ENCODE peak calls at places on chromosomes 2 and 18, in five cellular contexts. One of them, this sample, is unnamed.

GRCh38 chr2:163157891-163158511 is 319.4 kb upstream of the KCNH7 start:
- DNase-seq in SK-N-SH: no peak
- DNase-seq in K562: no peak
- DNase-seq in HepG2: no peak
- DNase-seq in GM12878: no peak
- DNase-seq in this sample: no peak

GRCh38 chr2:54060000-54060399 is 55.4 kb upstream of the ACYP2 start:
- DNase-seq in HepG2: no peak
- DNase-seq in GM12878: no peak
- DNase-seq in K562: no peak
- DNase-seq in SK-N-SH: no peak
- DNase-seq in this sample: no peak

GRCh38 chr18:58942486-58942885 is 77.8 kb downstream of the ZNF532 start:
- DNase-seq in HepG2: no peak
- DNase-seq in SK-N-SH: no peak
- DNase-seq in K562: no peak
- DNase-seq in GM12878: no peak
- DNase-seq in this sample: no peak

GRCh38 chr2:149155181-149155580 is 116.7 kb downstream of the LYPD6B start:
- DNase-seq in SK-N-SH: no peak
- DNase-seq in K562: no peak
- DNase-seq in HepG2: no peak
- DNase-seq in GM12878: no peak
- DNase-seq in this sample: no peak

GRCh38 chr2:218992703-218993344 is 398 bp downstream of the CRYBA2 start:
- DNase-seq in HepG2: no peak
- DNase-seq in K562: no peak
- DNase-seq in GM12878: no peak
- DNase-seq in SK-N-SH: peak
- DNase-seq in this sample: no peak

GRCh38 chr18:55781481-55781957 is 193.5 kb upstream of the TCF4 start:
- DNase-seq in HepG2: no peak
- DNase-seq in GM12878: no peak
- DNase-seq in SK-N-SH: peak
- DNase-seq in K562: no peak
- DNase-seq in this sample: peak

GRCh38 chr2:128436498-128437180 is 118.0 kb upstream of the HS6ST1 start:
- DNase-seq in GM12878: no peak
- DNase-seq in HepG2: no peak
- DNase-seq in SK-N-SH: no peak
- DNase-seq in K562: no peak
- DNase-seq in this sample: no peak

GRCh38 chr18:73782405-73782804 is 365.2 kb downstream of the FBXO15 start:
- DNase-seq in HepG2: no peak
- DNase-seq in SK-N-SH: no peak
- DNase-seq in K562: no peak
- DNase-seq in GM12878: no peak
- DNase-seq in this sample: no peak

GRCh38 chr18:79517322-79517721 is 121.6 kb downstream of the NFATC1 start:
- DNase-seq in SK-N-SH: no peak
- DNase-seq in GM12878: no peak
- DNase-seq in HepG2: no peak
- DNase-seq in K562: no peak
- DNase-seq in this sample: no peak

GRCh38 chr2:206979922-206980321 is 40.6 kb downstream of the CPO start:
- DNase-seq in K562: no peak
- DNase-seq in GM12878: no peak
- DNase-seq in HepG2: no peak
- DNase-seq in SK-N-SH: no peak
- DNase-seq in this sample: no peak

GRCh38 chr18:33605250-33605649 is 27.2 kb downstream of the ASXL3 start:
- DNase-seq in HepG2: no peak
- DNase-seq in GM12878: no peak
- DNase-seq in SK-N-SH: no peak
- DNase-seq in K562: no peak
- DNase-seq in this sample: no peak

GRCh38 chr2:197573608-197574007 is 57.7 kb downstream of the MOB4 start:
- DNase-seq in GM12878: no peak
- DNase-seq in HepG2: no peak
- DNase-seq in K562: no peak
- DNase-seq in SK-N-SH: no peak
- DNase-seq in this sample: no peak

GRCh38 chr2:234292205-234292954 is 204.5 kb downstream of the ARL4C start:
- DNase-seq in HepG2: no peak
- DNase-seq in K562: no peak
- DNase-seq in GM12878: peak
- DNase-seq in SK-N-SH: no peak
- DNase-seq in this sample: no peak

GRCh38 chr2:71880846-71881610 is 266.6 kb downstream of the CYP26B1 start:
- DNase-seq in GM12878: no peak
- DNase-seq in SK-N-SH: no peak
- DNase-seq in K562: peak
- DNase-seq in HepG2: peak
- DNase-seq in this sample: no peak

GRCh38 chr2:23562143-23562542 is 177.2 kb downstream of the KLHL29 start:
- DNase-seq in K562: no peak
- DNase-seq in HepG2: no peak
- DNase-seq in SK-N-SH: no peak
- DNase-seq in GM12878: no peak
- DNase-seq in this sample: no peak

GRCh38 chr18:13394794-13395193 is 176.2 kb downstream of the LDLRAD4 start:
- DNase-seq in K562: no peak
- DNase-seq in HepG2: no peak
- DNase-seq in SK-N-SH: no peak
- DNase-seq in GM12878: no peak
- DNase-seq in this sample: no peak

GRCh38 chr2:105118960-105119359 is 81.1 kb downstream of the MRPS9 start:
- DNase-seq in K562: peak
- DNase-seq in SK-N-SH: no peak
- DNase-seq in HepG2: no peak
- DNase-seq in GM12878: no peak
- DNase-seq in this sample: no peak

GRCh38 chr2:32043561-32043960 is 4.0 kb upstream of the DPY30 start:
- DNase-seq in HepG2: no peak
- DNase-seq in K562: no peak
- DNase-seq in SK-N-SH: no peak
- DNase-seq in GM12878: no peak
- DNase-seq in this sample: no peak

GRCh38 chr2:118058979-118059378 is 29.3 kb upstream of the INSIG2 start:
- DNase-seq in HepG2: no peak
- DNase-seq in GM12878: no peak
- DNase-seq in K562: no peak
- DNase-seq in SK-N-SH: no peak
- DNase-seq in this sample: no peak

GRCh38 chr2:73408198-73408597 is 22.6 kb downstream of the ALMS1 start:
- DNase-seq in SK-N-SH: no peak
- DNase-seq in HepG2: no peak
- DNase-seq in K562: no peak
- DNase-seq in GM12878: no peak
- DNase-seq in this sample: no peak

GRCh38 chr2:36052819-36053218 is 302.8 kb upstream of the CRIM1 start:
- DNase-seq in SK-N-SH: no peak
- DNase-seq in HepG2: no peak
- DNase-seq in K562: no peak
- DNase-seq in GM12878: no peak
- DNase-seq in this sample: no peak

DNA sequence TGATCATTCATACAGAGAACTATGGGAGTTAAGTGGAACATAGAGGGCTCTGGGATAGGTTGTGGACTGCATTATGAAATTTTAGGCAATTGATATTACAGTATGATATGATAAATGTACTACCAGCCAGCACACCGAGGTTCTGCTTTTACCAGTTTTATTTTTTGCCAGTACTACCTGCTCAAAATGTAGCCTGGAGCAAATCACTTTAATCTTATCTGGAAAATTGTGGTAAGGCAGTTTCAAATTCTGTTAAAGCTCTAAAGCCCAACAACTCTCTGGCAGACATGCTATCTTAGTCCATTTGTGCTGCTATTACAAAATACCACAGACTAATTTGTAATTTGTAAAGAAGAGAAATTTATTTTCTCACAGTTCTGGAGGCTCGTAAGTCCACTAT is 474.9 kb upstream of the CWC22 start:
- DNase-seq in SK-N-SH: no peak
- DNase-seq in HepG2: no peak
- DNase-seq in K562: no peak
- DNase-seq in GM12878: no peak
- DNase-seq in this sample: no peak
- TF ChIP-seq FOXM1 in SK-N-SH: no peak
- TF ChIP-seq FOXM1 in HepG2: no peak
- TF ChIP-seq FOXM1 in K562: no peak
- TF ChIP-seq FOXM1 in GM12878: no peak
- TF ChIP-seq FOXM1 in this sample: no peak

GRCh38 chr2:101983486-101983885 is 8.3 kb upstream of the IL1R2 start:
- DNase-seq in HepG2: no peak
- DNase-seq in K562: no peak
- DNase-seq in SK-N-SH: no peak
- DNase-seq in GM12878: no peak
- DNase-seq in this sample: no peak

GRCh38 chr2:101983928-101984327 is 7.8 kb upstream of the IL1R2 start:
- DNase-seq in SK-N-SH: peak
- DNase-seq in HepG2: peak
- DNase-seq in GM12878: no peak
- DNase-seq in K562: no peak
- DNase-seq in this sample: no peak

GRCh38 chr2:101981484-101981883 is 10.3 kb upstream of the IL1R2 start:
- DNase-seq in HepG2: no peak
- DNase-seq in SK-N-SH: no peak
- DNase-seq in GM12878: no peak
- DNase-seq in K562: no peak
- DNase-seq in this sample: no peak

GRCh38 chr2:101981066-101981465 is 10.7 kb upstream of the IL1R2 start:
- DNase-seq in SK-N-SH: no peak
- DNase-seq in GM12878: no peak
- DNase-seq in K562: no peak
- DNase-seq in HepG2: no peak
- DNase-seq in this sample: no peak

DNA sequence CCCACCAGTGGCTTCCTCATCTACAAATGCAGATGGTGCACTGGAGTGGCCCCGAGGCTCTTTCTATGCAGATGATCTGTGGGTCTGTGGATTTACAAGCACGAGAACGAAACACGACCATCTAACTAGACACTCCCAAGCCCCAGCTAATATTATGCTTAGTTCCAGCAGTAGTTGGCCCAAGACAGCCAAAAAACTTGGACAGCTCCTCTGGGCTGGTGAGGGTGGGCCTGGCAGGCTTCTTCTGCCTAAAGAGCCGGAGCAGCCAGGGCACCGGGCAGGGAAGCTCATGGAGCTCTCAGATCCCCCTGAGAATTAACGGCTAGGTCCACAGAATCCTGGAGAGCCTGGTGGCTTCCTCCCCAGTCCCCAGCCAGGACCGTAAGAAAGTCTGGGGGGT is 9.1 kb upstream of the IL1R2 start:
- DNase-seq in HepG2: no peak
- DNase-seq in GM12878: no peak
- DNase-seq in SK-N-SH: no peak
- DNase-seq in K562: no peak
- DNase-seq in this sample: no peak
- TF ChIP-seq FOXM1 in HepG2: no peak
- TF ChIP-seq FOXM1 in GM12878: no peak
- TF ChIP-seq FOXM1 in SK-N-SH: no peak
- TF ChIP-seq FOXM1 in K562: no peak
- TF ChIP-seq FOXM1 in this sample: no peak

GRCh38 chr2:189492451-189492850 is 51.2 kb downstream of the WDR75 start:
- DNase-seq in GM12878: no peak
- DNase-seq in HepG2: no peak
- DNase-seq in K562: no peak
- DNase-seq in SK-N-SH: no peak
- DNase-seq in this sample: no peak

GRCh38 chr2:189501487-189501886 is 60.2 kb downstream of the WDR75 start:
- DNase-seq in SK-N-SH: no peak
- DNase-seq in GM12878: no peak
- DNase-seq in HepG2: no peak
- DNase-seq in K562: no peak
- DNase-seq in this sample: no peak

GRCh38 chr2:189500456-189501160 is 59.3 kb downstream of the WDR75 start:
- DNase-seq in SK-N-SH: no peak
- DNase-seq in GM12878: no peak
- DNase-seq in HepG2: no peak
- DNase-seq in K562: no peak
- DNase-seq in this sample: no peak

GRCh38 chr2:189499137-189499536 is 57.9 kb downstream of the WDR75 start:
- DNase-seq in K562: no peak
- DNase-seq in GM12878: no peak
- DNase-seq in SK-N-SH: no peak
- DNase-seq in HepG2: no peak
- DNase-seq in this sample: no peak

GRCh38 chr2:189498205-189498604 is 56.9 kb downstream of the WDR75 start:
- DNase-seq in HepG2: no peak
- DNase-seq in SK-N-SH: no peak
- DNase-seq in K562: no peak
- DNase-seq in GM12878: no peak
- DNase-seq in this sample: no peak
- TF ChIP-seq FOXM1 in HepG2: no peak
- TF ChIP-seq FOXM1 in SK-N-SH: no peak
- TF ChIP-seq FOXM1 in K562: no peak
- TF ChIP-seq FOXM1 in GM12878: no peak
- TF ChIP-seq FOXM1 in this sample: no peak

GRCh38 chr2:230928701-230929380 is 3.8 kb upstream of the GPR55 start:
- DNase-seq in GM12878: no peak
- DNase-seq in HepG2: no peak
- DNase-seq in SK-N-SH: no peak
- DNase-seq in K562: no peak
- DNase-seq in this sample: no peak

GRCh38 chr2:230929381-230930148 is 4.5 kb upstream of the GPR55 start:
- DNase-seq in GM12878: no peak
- DNase-seq in HepG2: no peak
- DNase-seq in SK-N-SH: no peak
- DNase-seq in K562: no peak
- DNase-seq in this sample: no peak

GRCh38 chr2:230931556-230932231 is 6.7 kb upstream of the GPR55 start:
- DNase-seq in GM12878: no peak
- DNase-seq in K562: no peak
- DNase-seq in SK-N-SH: no peak
- DNase-seq in HepG2: no peak
- DNase-seq in this sample: no peak

GRCh38 chr2:230930928-230931555 is 6.0 kb upstream of the GPR55 start:
- DNase-seq in HepG2: no peak
- DNase-seq in K562: no peak
- DNase-seq in GM12878: no peak
- DNase-seq in SK-N-SH: no peak
- DNase-seq in this sample: no peak

DNA sequence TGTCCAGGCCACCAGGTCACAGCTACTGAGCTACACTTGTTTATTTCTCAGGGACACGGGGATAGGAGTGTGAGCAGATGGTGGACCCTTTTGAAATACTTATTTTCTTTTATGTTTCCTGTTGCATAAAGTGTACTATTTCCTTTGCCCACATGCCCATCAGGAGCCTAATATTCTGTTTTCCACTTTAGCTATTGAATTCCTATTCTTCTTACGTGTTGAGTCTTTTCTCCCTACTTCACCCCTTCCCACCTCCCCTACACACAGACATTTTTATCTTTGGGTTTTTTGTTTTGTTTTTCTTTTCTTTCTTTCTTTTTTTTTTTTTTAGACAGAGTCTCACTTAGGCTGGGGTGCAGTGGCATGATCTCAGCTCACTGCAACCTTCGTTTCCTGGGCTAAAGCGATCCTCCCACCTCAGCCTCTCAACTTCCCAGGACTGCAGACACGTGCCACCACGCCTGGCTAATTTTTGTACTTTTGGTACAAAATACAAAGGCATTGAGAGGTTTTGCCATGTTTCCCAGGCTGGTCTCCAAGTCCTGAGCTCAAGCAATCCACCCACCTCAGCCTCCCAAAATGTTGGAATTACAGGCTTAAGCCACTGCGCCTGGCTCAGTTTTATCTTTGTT is 5.2 kb upstream of the GPR55 start:
- DNase-seq in K562: no peak
- DNase-seq in HepG2: no peak
- DNase-seq in GM12878: no peak
- DNase-seq in SK-N-SH: no peak
- DNase-seq in this sample: no peak
- TF ChIP-seq FOXM1 in K562: no peak
- TF ChIP-seq FOXM1 in HepG2: no peak
- TF ChIP-seq FOXM1 in GM12878: no peak
- TF ChIP-seq FOXM1 in SK-N-SH: no peak
- TF ChIP-seq FOXM1 in this sample: no peak

This sample was measured in HEK293T.